ENCODE peak calls at places on chromosomes 4 and X, in four cellular contexts. A, Q, U and B are unnamed samples.
A peak's percentile ranks its signal among the peaks of the same experiment; 100 is the strongest.

GRCh38 chr4:123631699-123632098 is 235.1 kb downstream of the SPRY1 start:
- DNase-seq in A (no peak), Q (no peak), U (peak; percentile 51), B (peak; percentile 42)

GRCh38 chr4:98528882-98529281 is 129.5 kb downstream of the TSPAN5 start:
- DNase-seq in A (no peak), Q (no peak), U (no peak), B (no peak)

GRCh38 chrX:17689971-17690409 is 47.3 kb upstream of the SCML1 start:
- DNase-seq in A (peak; percentile 81), Q (peak; percentile 59), U (peak; percentile 38), B (peak; percentile 71)

GRCh38 chr4:71692963-71693362 is 90.9 kb downstream of the GC start:
- DNase-seq in A (no peak), Q (no peak), U (no peak), B (no peak)

GRCh38 chr4:25090516-25090915 is 59.8 kb upstream of the LGI2 start:
- DNase-seq in A (no peak), Q (no peak), U (no peak), B (no peak)

GRCh38 chr4:177052211-177052725 is 257.4 kb upstream of the NEIL3 start:
- DNase-seq in A (no peak), Q (no peak), U (no peak), B (no peak)

GRCh38 chr4:3781193-3781886 is 15.2 kb downstream of the ADRA2C start:
- DNase-seq in A (no peak), Q (no peak), U (no peak), B (no peak)

GRCh38 chrX:151703487-151703886 is 8.2 kb downstream of the PRRG3 start:
- DNase-seq in A (no peak), Q (no peak), U (no peak), B (no peak)

GRCh38 chr4:111689214-111689613 is 456.0 kb upstream of the FAM241A start:
- DNase-seq in A (peak; percentile 34), Q (no peak), U (peak; percentile 69), B (peak; percentile 50)

GRCh38 chr4:120215350-120215749 is 148.7 kb upstream of the MAD2L1 start:
- DNase-seq in A (no peak), Q (no peak), U (no peak), B (no peak)

GRCh38 chr4:132299866-132300265 is 849.2 kb upstream of the PCDH10 start:
- DNase-seq in A (no peak), Q (no peak), U (no peak), B (no peak)

GRCh38 chr4:80587861-80588385 is 252.4 kb downstream of the CFAP299 start:
- DNase-seq in A (no peak), Q (no peak), U (peak; percentile 91), B (no peak)

GRCh38 chrX:154369453-154370299 is 4.8 kb downstream of the FLNA start:
- DNase-seq in A (peak; percentile 97), Q (peak; percentile 44), U (peak; percentile 77), B (peak; percentile 98)

GRCh38 chrX:65690057-65690855 is 22.8 kb downstream of the MSN start:
- DNase-seq in A (peak; percentile 50), Q (no peak), U (peak; percentile 83), B (peak; percentile 46)

GRCh38 chrX:124984140-124984813 is 335.4 kb upstream of the TEX13C start:
- DNase-seq in A (no peak), Q (no peak), U (no peak), B (no peak)

GRCh38 chr4:118821590-118822293 is 14.2 kb downstream of the SEC24D start:
- DNase-seq in A (no peak), Q (no peak), U (peak; percentile 18), B (no peak)

GRCh38 chr4:54229631-54230478 is 762 bp downstream of the PDGFRA start:
- DNase-seq in A (peak; percentile 72), Q (no peak), U (no peak), B (peak; percentile 53)

GRCh38 chrX:11953615-11954014 is 184.7 kb upstream of the FRMPD4 start:
- DNase-seq in A (peak; percentile 90), Q (no peak), U (peak; percentile 89), B (peak; percentile 48)

GRCh38 chr4:178026999-178027398 is 584.8 kb upstream of the AGA start:
- DNase-seq in A (no peak), Q (no peak), U (no peak), B (peak; percentile 4)

GRCh38 chr4:152981278-152981677 is 45.2 kb downstream of the FHDC1 start:
- DNase-seq in A (peak; percentile 23), Q (no peak), U (peak; percentile 74), B (no peak)

GRCh38 chr4:138680251-138680650 is 335.3 kb upstream of the NOCT start:
- DNase-seq in A (no peak), Q (no peak), U (peak; percentile 49), B (no peak)

GRCh38 chr4:5021546-5021945 is 2.3 kb upstream of the CYTL1 start:
- DNase-seq in A (peak; percentile 26), Q (no peak), U (no peak), B (no peak)

GRCh38 chr4:10690185-10690907 is 5.8 kb upstream of the CLNK start:
- DNase-seq in A (no peak), Q (no peak), U (no peak), B (no peak)

GRCh38 chrX:140502491-140503229 is 2.2 kb downstream of the SOX3 start:
- DNase-seq in A (no peak), Q (no peak), U (no peak), B (no peak)

GRCh38 chrX:74509989-74510388 is 88.7 kb downstream of the SLC16A2 start:
- DNase-seq in A (no peak), Q (no peak), U (no peak), B (no peak)

GRCh38 chrX:40394302-40394701 is 186.5 kb upstream of the ATP6AP2 start:
- DNase-seq in A (no peak), Q (no peak), U (no peak), B (no peak)

GRCh38 chr4:41696768-41697167 is 51.8 kb downstream of the PHOX2B start:
- DNase-seq in A (no peak), Q (no peak), U (no peak), B (no peak)

GRCh38 chrX:54358424-54359211 is 772 bp upstream of the WNK3 start:
- DNase-seq in A (peak; percentile 72), Q (peak; percentile 68), U (peak; percentile 29), B (peak; percentile 9)

GRCh38 chrX:17038277-17038676 is 91.8 kb downstream of the REPS2 start:
- DNase-seq in A (no peak), Q (no peak), U (no peak), B (no peak)

GRCh38 chrX:106619797-106620196 is 8.0 kb downstream of the RADX start:
- DNase-seq in A (peak; percentile 31), Q (no peak), U (peak; percentile 12), B (peak; percentile 16)

GRCh38 chr4:166165829-166166420 is 292.9 kb downstream of the TLL1 start:
- DNase-seq in A (peak; percentile 85), Q (peak; percentile 28), U (peak; percentile 76), B (peak; percentile 87)

GRCh38 chrX:151920101-151920500 is 7.4 kb downstream of the MAGEA4 start:
- DNase-seq in A (no peak), Q (no peak), U (no peak), B (no peak)

GRCh38 chr4:130849985-130850632 is 1754.2 kb downstream of the C4orf33 start:
- DNase-seq in A (peak; percentile 52), Q (no peak), U (no peak), B (peak; percentile 3)

GRCh38 chrX:39900788-39901170 is 197.0 kb downstream of the BCOR start:
- DNase-seq in A (peak; percentile 22), Q (no peak), U (no peak), B (peak; percentile 22)

GRCh38 chr4:2833671-2834000 is 10.0 kb upstream of the ADD1 start:
- DNase-seq in A (no peak), Q (no peak), U (no peak), B (no peak)

GRCh38 chr4:4415806-4416805 is 29.2 kb downstream of the NSG1 start:
- DNase-seq in A (no peak), Q (no peak), U (no peak), B (no peak)

GRCh38 chrX:69109706-69110635 is 55.3 kb downstream of the PJA1 start:
- DNase-seq in A (peak; percentile 45), Q (no peak), U (peak; percentile 78), B (peak; percentile 29)

GRCh38 chr4:1305781-1306455 is 16.2 kb downstream of the MAEA start:
- DNase-seq in A (no peak), Q (no peak), U (no peak), B (no peak)

GRCh38 chr4:168409089-168409801 is 71.0 kb downstream of the DDX60L start:
- DNase-seq in A (peak; percentile 59), Q (no peak), U (peak; percentile 27), B (peak; percentile 58)

GRCh38 chr4:168587326-168588125 is 90.7 kb downstream of the PALLD start:
- DNase-seq in A (peak; percentile 69), Q (no peak), U (peak; percentile 90), B (peak; percentile 82)

DNA sequence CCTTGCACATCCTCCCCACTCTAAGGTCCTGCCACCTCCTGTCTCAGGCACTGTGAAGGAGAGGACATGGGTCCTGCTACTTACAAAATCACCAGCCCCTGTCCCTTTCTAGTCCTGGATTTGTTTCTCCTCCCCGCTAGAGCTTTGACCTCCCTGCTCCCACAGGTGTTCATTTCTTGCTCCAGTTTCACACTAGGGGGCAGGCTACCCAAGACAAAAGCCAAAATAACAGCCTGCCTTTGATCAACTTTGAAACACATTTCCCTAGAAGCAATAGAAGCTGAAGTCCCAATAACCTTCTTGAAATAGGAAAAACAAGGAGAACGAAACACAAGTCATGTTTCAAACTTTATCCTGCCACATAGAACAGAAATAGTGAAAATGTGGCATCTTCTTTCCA is 164.4 kb downstream of the QDPR start:
- DNase-seq in A (peak; percentile 59), Q (peak; percentile 14), U (no peak), B (peak; percentile 57)
- TF ChIP-seq CTCF in A (peak; percentile 77), Q (peak; percentile 60), U (no peak), B (peak; percentile 60)

GRCh38 chrX:24561121-24561520 is 86.0 kb downstream of the PCYT1B start:
- DNase-seq in A (peak; percentile 8), Q (no peak), U (peak; percentile 16), B (peak; percentile 16)
- TF ChIP-seq CTCF in A (no peak), Q (no peak), U (peak; percentile 8), B (peak; percentile 17)

GRCh38 chrX:14697453-14697852 is 168.1 kb downstream of the GLRA2 start:
- DNase-seq in A (peak; percentile 30), Q (peak; percentile 21), U (peak; percentile 11), B (peak; percentile 8)
- TF ChIP-seq CTCF in A (peak; percentile 69), Q (peak; percentile 55), U (peak; percentile 65), B (peak; percentile 43)

DNA sequence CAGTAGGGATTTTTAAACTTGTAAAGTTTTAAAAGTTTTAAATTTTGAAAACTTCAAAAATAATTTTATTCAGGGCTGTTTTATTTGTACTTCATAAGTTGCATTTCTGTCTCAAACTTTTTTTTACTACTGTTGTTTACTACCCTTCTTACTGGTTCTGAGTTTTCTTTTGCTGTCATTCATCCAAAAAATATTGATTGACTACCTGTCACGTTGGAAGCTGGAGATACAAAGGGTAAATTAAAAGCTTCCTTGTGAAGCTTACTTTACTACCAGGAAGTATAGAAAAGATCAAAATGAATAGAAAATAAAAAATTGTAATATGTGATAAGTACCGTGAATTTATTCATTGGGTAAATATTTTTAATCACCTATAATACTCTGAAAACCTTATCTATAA is 49.4 kb upstream of the MCUB start:
- DNase-seq in A (no peak), Q (no peak), U (no peak), B (no peak)
- TF ChIP-seq CTCF in A (no peak), Q (no peak), U (no peak), B (no peak)

GRCh38 chrX:8784162-8784561 is 17.0 kb downstream of the FAM9A start:
- DNase-seq in A (no peak), Q (no peak), U (no peak), B (no peak)

GRCh38 chrX:8782595-8782994 is 18.6 kb downstream of the FAM9A start:
- DNase-seq in A (no peak), Q (no peak), U (no peak), B (no peak)

GRCh38 chrX:8783100-8784098 is 17.8 kb downstream of the FAM9A start:
- DNase-seq in A (peak; percentile 12), Q (no peak), U (no peak), B (peak; percentile 23)
- TF ChIP-seq CTCF in A (peak; percentile 44), Q (peak; percentile 48), U (peak; percentile 19), B (peak; percentile 45)